ENCODE peak calls at places on chromosomes 13 and 19, in five cellular contexts. Y is upper lobe of right lung, F is pancreas, A is adrenal gland, X is endothelial cell of umbilical vein. P is an unnamed sample.

GRCh38 chr19:2853015-2853606 is 11.8 kb downstream of the ZNF555 start:
- DNase-seq in X (no peak), F (no peak), Y (no peak), A (no peak), P (no peak)

GRCh38 chr19:41746593-41747227 is 8.6 kb upstream of the CEACAM6 start:
- DNase-seq in A (peak), Y (no peak), X (peak), F (no peak), P (peak)

GRCh38 chr19:3816566-3817218 is 30.5 kb upstream of the MATK start:
- DNase-seq in F (no peak), A (no peak), X (no peak), Y (no peak), P (no peak)

GRCh38 chr19:16153582-16154336 is 10.3 kb downstream of the HSH2D start:
- DNase-seq in A (no peak), Y (no peak), F (no peak), X (no peak), P (no peak)

GRCh38 chr13:25971499-25972145 is 80.2 kb downstream of the SHISA2 start:
- DNase-seq in F (no peak), Y (no peak), X (no peak), A (no peak), P (no peak)

GRCh38 chr19:53463263-53463662 is 4.3 kb upstream of the ZNF813 start:
- DNase-seq in A (peak), Y (peak), F (no peak), X (peak), P (no peak)

GRCh38 chr19:44142014-44142523 is 715 bp downstream of the ZNF234 start:
- DNase-seq in X (peak), F (no peak), Y (no peak), A (no peak), P (peak)

GRCh38 chr13:99174533-99175100 is 26.0 kb upstream of the UBAC2 start:
- DNase-seq in X (no peak), A (no peak), F (no peak), Y (no peak), P (no peak)

GRCh38 chr19:10295305-10295846 is 5.6 kb downstream of the ICAM5 start:
- DNase-seq in X (peak), Y (peak), A (no peak), F (peak), P (no peak)

GRCh38 chr13:60583196-60583908 is 186.3 kb downstream of the TDRD3 start:
- DNase-seq in X (no peak), Y (no peak), F (no peak), A (no peak), P (peak)

GRCh38 chr13:27981006-27981708 is 7.3 kb downstream of the URAD start:
- DNase-seq in A (no peak), X (no peak), Y (no peak), F (no peak), P (no peak)

GRCh38 chr13:31951215-31951678 is 80.3 kb upstream of the FRY start:
- DNase-seq in Y (peak), A (peak), X (no peak), F (peak), P (no peak)

GRCh38 chr13:114078501-114079451 is 53.6 kb downstream of the RASA3 start:
- DNase-seq in X (no peak), Y (peak), A (peak), F (peak), P (peak)

GRCh38 chr13:109369357-109370052 is 416.9 kb downstream of the IRS2 start:
- DNase-seq in Y (no peak), A (no peak), F (no peak), X (no peak), P (no peak)

GRCh38 chr13:23488442-23488841 is 54.9 kb upstream of the SACS start:
- DNase-seq in A (no peak), F (no peak), Y (no peak), X (peak), P (peak)

GRCh38 chr19:2355168-2356035 is 4.7 kb upstream of the TMPRSS9 start:
- DNase-seq in A (peak), F (no peak), Y (no peak), X (no peak), P (no peak)

GRCh38 chr19:31960474-31960873 is 384.9 kb upstream of the ZNF507 start:
- DNase-seq in A (no peak), F (no peak), X (no peak), Y (no peak), P (no peak)

GRCh38 chr19:15263361-15263985 is 31.2 kb upstream of the EPHX3 start:
- DNase-seq in F (no peak), Y (no peak), X (no peak), A (no peak), P (no peak)

GRCh38 chr19:18996796-18997394 is 36.4 kb downstream of the SUGP2 start:
- DNase-seq in X (no peak), A (no peak), F (no peak), Y (no peak), P (no peak)

GRCh38 chr19:9528757-9529336 is 9.6 kb downstream of the ZNF426 start:
- DNase-seq in Y (no peak), F (no peak), A (no peak), X (peak), P (peak)

GRCh38 chr13:79030513-79030912 is 371.6 kb upstream of the OBI1 start:
- DNase-seq in X (no peak), A (no peak), F (no peak), Y (no peak), P (no peak)

GRCh38 chr19:34364830-34365462 is at the start of gene GPI:
- DNase-seq in A (peak), X (peak), F (peak), Y (peak), P (peak)

GRCh38 chr19:42197375-42197817 is 20.1 kb downstream of the DEDD2 start:
- DNase-seq in F (no peak), X (no peak), A (no peak), Y (no peak), P (no peak)

GRCh38 chr19:27794444-27795042 is 1418.4 kb downstream of the UQCRFS1 start:
- DNase-seq in F (peak), X (no peak), A (no peak), Y (no peak), P (peak)

GRCh38 chr13:44974056-44974798 is 15.0 kb downstream of the NUFIP1 start:
- DNase-seq in Y (no peak), X (peak), F (no peak), A (peak), P (peak)

GRCh38 chr13:97136418-97136817 is 85.7 kb upstream of the MBNL2 start:
- DNase-seq in A (no peak), Y (no peak), X (no peak), F (no peak), P (no peak)

GRCh38 chr13:110560606-110561334 is 752 bp downstream of the RAB20 start:
- DNase-seq in F (peak), X (peak), Y (no peak), A (peak), P (peak)

GRCh38 chr19:43467730-43468129 is 2.3 kb upstream of the LYPD3 start:
- DNase-seq in X (peak), A (no peak), Y (no peak), F (no peak), P (peak)

GRCh38 chr19:1042689-1043511 is 3.0 kb downstream of the ABCA7 start:
- DNase-seq in A (no peak), F (peak), Y (no peak), X (no peak), P (no peak)

GRCh38 chr19:51422053-51422448 is 4.6 kb upstream of the SIGLEC10 start:
- DNase-seq in X (peak), Y (peak), F (peak), A (peak), P (peak)

GRCh38 chr19:14555918-14556661 is 15.8 kb downstream of the NDUFB7 start:
- DNase-seq in F (no peak), Y (no peak), X (no peak), A (no peak), P (no peak)

GRCh38 chr19:34232566-34233481 is 21.5 kb upstream of the GARRE1 start:
- DNase-seq in Y (no peak), F (no peak), X (peak), A (peak), P (peak)

GRCh38 chr19:6501740-6502648 is at the start of gene TUBB4A:
- DNase-seq in F (peak), A (no peak), X (no peak), Y (no peak), P (no peak)
- H3K4me3 ChIP-seq in F (peak), A (peak), X (no peak), Y (peak), P (no peak)

DNA sequence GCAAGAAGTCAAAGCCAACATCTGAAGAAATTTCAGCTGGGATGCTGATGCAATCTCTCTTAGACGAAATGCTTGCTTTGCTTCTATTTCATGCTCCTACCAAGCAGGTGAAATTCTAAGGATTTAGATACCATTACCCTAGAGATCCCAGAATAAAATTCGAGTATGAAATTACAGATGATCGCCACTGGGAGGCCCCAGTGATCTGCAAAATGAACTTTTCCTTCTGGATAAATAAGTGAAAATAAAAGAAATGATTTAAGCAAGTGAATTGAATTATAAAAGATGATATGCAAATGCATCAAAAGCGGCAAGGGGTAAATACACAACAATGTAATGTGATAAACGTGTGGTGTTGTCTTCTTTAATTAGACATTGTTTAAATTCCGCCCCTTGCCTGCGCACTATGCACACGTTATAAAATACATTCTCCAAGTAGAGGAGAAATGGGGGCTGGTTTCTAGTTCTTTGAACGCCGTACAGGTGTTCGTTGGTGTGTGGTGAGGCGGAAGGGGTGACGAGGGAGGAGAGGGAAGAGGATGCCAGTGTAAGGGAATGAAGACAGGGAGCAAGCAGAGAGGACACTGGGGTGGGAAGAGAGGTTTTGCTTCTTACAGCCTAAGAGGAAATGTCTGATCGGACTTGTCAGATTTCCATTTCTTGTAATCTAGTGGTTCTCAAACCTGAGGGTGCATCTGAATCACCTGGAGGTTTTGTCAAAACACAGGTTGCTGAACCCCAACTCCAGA is 58.0 kb downstream of the ERCC5 start:
- DNase-seq in Y (no peak), A (no peak), F (no peak), X (peak), P (peak)
- TF ChIP-seq CTCF in Y (peak), A (peak), F (no peak), X (peak), P (peak)

DNA sequence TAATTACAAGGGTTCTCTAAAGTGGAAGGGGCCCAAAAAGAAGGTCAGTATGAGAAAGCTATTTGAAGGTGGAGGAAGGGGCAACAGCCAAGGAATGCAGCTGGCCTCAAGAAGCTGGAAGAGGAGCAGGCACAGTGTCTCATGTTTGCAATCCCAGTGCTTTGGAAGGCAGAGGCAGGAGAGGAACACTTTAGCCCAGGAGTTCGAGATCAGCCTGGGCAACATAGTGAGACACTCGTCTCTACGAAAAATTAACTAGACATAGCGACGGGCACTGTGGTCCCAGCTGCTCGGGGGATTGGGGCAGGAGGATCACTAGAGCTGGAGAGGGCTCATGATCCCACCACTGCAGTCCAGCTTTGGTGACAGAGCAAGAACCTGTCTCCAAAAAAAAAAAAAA is 656 bp upstream of the NEK3 start:
- DNase-seq in Y (no peak), A (no peak), F (no peak), X (no peak), P (no peak)
- H3K4me3 ChIP-seq in Y (peak), A (peak), F (no peak), X (no peak), P (no peak)

GRCh38 chr19:46981296-46981695 is 38.3 kb upstream of the NPAS1 start:
- DNase-seq in F (no peak), A (no peak), Y (no peak), X (no peak), P (no peak)

GRCh38 chr19:46980756-46981155 is 38.9 kb upstream of the NPAS1 start:
- DNase-seq in Y (no peak), X (no peak), A (no peak), F (no peak), P (no peak)

GRCh38 chr19:46983097-46983496 is 36.5 kb upstream of the NPAS1 start:
- DNase-seq in F (no peak), X (no peak), Y (no peak), A (no peak), P (no peak)

GRCh38 chr19:46985532-46986415 is 33.9 kb upstream of the NPAS1 start:
- DNase-seq in X (no peak), F (no peak), Y (no peak), A (no peak), P (no peak)

DNA sequence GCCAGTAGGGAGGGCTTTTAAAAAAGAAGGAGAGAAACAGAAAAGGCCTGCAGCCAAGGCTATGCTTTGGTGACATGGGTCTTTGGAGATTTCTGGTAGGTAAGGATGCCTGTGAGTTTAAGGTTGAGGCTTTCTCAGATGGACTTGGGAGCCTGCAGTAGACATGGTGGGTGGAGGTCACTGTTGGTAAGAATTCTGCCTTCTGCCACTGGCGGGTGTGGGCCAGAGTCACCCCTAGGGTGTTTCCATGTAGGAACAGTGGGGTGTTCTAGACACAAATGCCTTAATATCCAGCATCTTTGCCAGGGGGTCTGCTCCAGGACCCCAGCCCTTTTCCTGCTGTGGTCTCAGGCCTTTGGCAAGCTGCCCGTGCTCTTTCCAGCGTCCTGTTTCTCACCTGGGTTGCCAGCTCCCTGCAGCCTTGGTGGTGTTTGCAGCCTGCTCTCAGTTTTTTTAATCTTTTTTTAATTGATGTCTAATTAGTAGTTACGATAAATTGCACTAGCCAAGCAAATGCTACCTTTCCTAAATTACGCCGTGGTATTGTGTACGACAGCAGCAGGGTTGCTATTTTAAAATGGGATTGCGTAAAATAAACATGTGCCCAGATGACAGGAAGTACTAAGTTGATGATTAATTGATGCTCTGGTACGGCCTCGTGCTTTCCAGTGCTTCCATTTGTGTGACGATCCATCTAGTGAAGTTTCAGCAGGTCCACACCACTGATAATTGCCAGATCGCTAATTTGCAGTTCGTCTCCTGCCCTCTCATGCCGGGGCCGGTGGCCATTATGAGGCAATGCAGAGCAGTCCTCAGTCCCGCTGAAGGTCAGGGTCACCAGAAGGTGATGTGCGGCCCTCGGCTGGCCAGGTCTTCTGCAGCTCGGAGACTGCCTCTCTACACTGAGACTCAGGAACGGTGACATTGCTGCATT is 35.3 kb upstream of the NPAS1 start:
- DNase-seq in X (peak), Y (no peak), F (no peak), A (peak), P (peak)
- TF ChIP-seq CTCF in X (no peak), Y (no peak), F (no peak), A (no peak), P (no peak)

GRCh38 chr13:41716236-41716635 is 244.7 kb downstream of the VWA8 start:
- DNase-seq in X (peak), Y (no peak), A (no peak), F (no peak), P (no peak)

GRCh38 chr13:41708648-41709175 is 251.4 kb downstream of the RGCC start:
- DNase-seq in A (no peak), F (no peak), X (no peak), Y (no peak), P (no peak)

GRCh38 chr13:41709511-41709910 is 251.4 kb downstream of the VWA8 start:
- DNase-seq in F (no peak), X (no peak), A (no peak), Y (no peak), P (no peak)

GRCh38 chr13:41713405-41713804 is 247.5 kb downstream of the VWA8 start:
- DNase-seq in Y (no peak), F (no peak), X (no peak), A (no peak), P (no peak)
- H3K4me3 ChIP-seq in Y (no peak), F (no peak), X (no peak), A (no peak), P (no peak)

GRCh38 chr13:105329359-105329758 is 1206.1 kb downstream of the EFNB2 start:
- DNase-seq in Y (no peak), X (no peak), F (no peak), A (no peak), P (no peak)
- TF ChIP-seq CTCF in Y (no peak), X (no peak), F (no peak), A (no peak), P (no peak)

GRCh38 chr19:13017306-13018036 is 22.2 kb downstream of the NFIX start:
- DNase-seq in A (no peak), X (no peak), F (peak), Y (no peak), P (no peak)

GRCh38 chr19:13016628-13017305 is 21.5 kb downstream of the NFIX start:
- DNase-seq in A (no peak), F (peak), Y (no peak), X (no peak), P (no peak)

GRCh38 chr19:13019330-13019729 is 24.1 kb downstream of the NFIX start:
- DNase-seq in Y (no peak), X (no peak), A (no peak), F (no peak), P (no peak)

GRCh38 chr19:13020002-13020414 is 24.7 kb downstream of the NFIX start:
- DNase-seq in F (no peak), Y (no peak), A (no peak), X (peak), P (no peak)

DNA sequence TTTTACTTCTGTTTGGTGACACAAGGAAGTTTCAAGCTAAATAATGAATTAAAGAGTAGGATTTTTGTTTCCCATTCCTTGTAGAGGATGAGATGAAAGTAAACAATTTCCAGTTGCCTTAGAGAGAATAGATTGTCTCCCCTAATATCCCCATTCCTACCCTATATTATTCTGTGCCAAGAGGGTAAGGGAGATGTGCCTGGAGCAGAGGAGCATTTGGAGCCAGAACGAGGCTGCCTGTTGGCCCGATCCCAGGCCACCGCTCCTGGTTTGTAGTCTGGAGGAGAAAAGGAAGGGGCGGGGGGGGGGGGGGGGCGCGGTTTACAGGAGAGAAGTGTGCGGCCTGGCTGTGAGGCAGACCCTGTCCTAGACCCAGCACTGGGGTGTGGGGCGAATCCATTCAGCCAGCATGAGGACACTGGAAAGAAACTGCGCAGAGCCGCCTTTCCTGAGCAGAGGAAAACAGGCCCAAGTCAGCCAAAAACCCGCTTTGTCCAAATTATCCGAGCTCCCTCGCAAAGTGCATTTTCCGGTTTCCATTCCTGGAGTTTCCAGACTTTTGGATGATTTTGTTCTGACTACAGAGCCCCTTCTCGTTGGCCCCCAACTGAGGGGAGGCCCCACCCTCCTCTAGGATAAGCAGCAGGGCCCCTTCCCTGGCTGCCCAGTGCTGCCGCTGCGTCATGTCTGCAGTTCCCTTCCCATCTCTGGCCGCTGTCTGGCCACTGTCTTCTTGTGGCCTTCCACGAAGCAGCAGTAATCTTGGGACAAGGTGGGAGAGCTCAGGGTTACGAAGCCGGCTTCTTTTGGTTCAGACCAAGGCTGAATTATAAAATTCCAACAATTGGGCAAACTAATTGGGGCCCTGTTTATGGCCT is 23.0 kb downstream of the NFIX start:
- DNase-seq in F (no peak), X (peak), A (peak), Y (peak), P (peak)
- H3K4me3 ChIP-seq in F (no peak), X (no peak), A (no peak), Y (peak), P (peak)